ENCODE peak calls at places on chromosome 1, in eight cellular contexts. L, V, I, R, D, P, Z and E are unnamed samples.

GRCh38 chr1:50333595-50333974 is 89.7 kb downstream of the DMRTA2 start:
- DNase-seq in D (peak; percentile 51), L (peak; percentile 24), R (no peak), P (peak; percentile 66), V (peak; percentile 95), Z (peak; percentile 52), I (peak; percentile 50), E (no peak)

GRCh38 chr1:28601696-28602095 is 9.6 kb downstream of the RAB42 start:
- DNase-seq in Z (no peak), V (peak; percentile 98), L (no peak), I (no peak), R (no peak), P (no peak), D (no peak), E (no peak)

GRCh38 chr1:50420689-50421365 is 2.4 kb downstream of the DMRTA2 start:
- DNase-seq in I (no peak), D (no peak), R (no peak), Z (no peak), V (peak; percentile 90), L (no peak), P (no peak), E (peak; percentile 45)

GRCh38 chr1:68107771-68108170 is 57.3 kb upstream of the DIRAS3 start:
- DNase-seq in P (no peak), L (no peak), V (peak; percentile 62), D (no peak), I (no peak), Z (no peak), R (no peak), E (no peak)

GRCh38 chr1:85137660-85138059 is 63.2 kb downstream of the SYDE2 start:
- DNase-seq in P (peak; percentile 73), I (no peak), R (no peak), D (no peak), Z (peak; percentile 95), V (no peak), L (no peak), E (no peak)

GRCh38 chr1:18360251-18360650 is 120.5 kb upstream of the KLHDC7A start:
- DNase-seq in I (no peak), L (no peak), P (no peak), D (no peak), V (no peak), Z (no peak), R (no peak), E (no peak)

GRCh38 chr1:222642468-222642867 is 24.6 kb downstream of the MIA3 start:
- DNase-seq in V (no peak), P (no peak), D (no peak), Z (no peak), I (no peak), L (no peak), R (no peak), E (no peak)

GRCh38 chr1:233390842-233391241 is 63.3 kb downstream of the MAP3K21 start:
- DNase-seq in P (no peak), Z (no peak), D (no peak), L (no peak), R (no peak), V (no peak), I (no peak), E (no peak)

GRCh38 chr1:59150537-59151386 is 146.1 kb upstream of the FGGY start:
- DNase-seq in Z (peak; percentile 52), V (peak; percentile 98), R (peak; percentile 87), P (peak; percentile 67), I (no peak), D (no peak), L (peak; percentile 87), E (no peak)

GRCh38 chr1:197763307-197763706 is 12.0 kb downstream of the DENND1B start:
- DNase-seq in R (no peak), Z (no peak), D (no peak), V (no peak), I (no peak), L (no peak), P (no peak), E (no peak)

GRCh38 chr1:209202826-209203439 is 380.6 kb upstream of the CAMK1G start:
- DNase-seq in V (peak; percentile 78), P (no peak), R (no peak), I (no peak), Z (peak; percentile 30), L (no peak), D (peak; percentile 44), E (no peak)

GRCh38 chr1:112061852-112062451 is 72.5 kb upstream of the KCND3 start:
- DNase-seq in I (no peak), P (no peak), D (no peak), Z (no peak), L (no peak), V (no peak), R (no peak), E (no peak)

GRCh38 chr1:112061056-112061455 is 71.6 kb upstream of the KCND3 start:
- DNase-seq in D (no peak), Z (no peak), I (no peak), V (no peak), P (no peak), L (no peak), R (no peak), E (no peak)

GRCh38 chr1:112064344-112064743 is 74.9 kb upstream of the KCND3 start:
- DNase-seq in Z (no peak), V (no peak), I (no peak), L (no peak), R (no peak), D (peak; percentile 73), P (no peak), E (no peak)

GRCh38 chr1:112060266-112060665 is 70.8 kb upstream of the KCND3 start:
- DNase-seq in Z (no peak), L (no peak), P (no peak), I (no peak), D (peak; percentile 56), V (no peak), R (no peak), E (no peak)

GRCh38 chr1:112063781-112064180 is 74.3 kb upstream of the KCND3 start:
- DNase-seq in R (no peak), L (no peak), I (no peak), P (no peak), Z (no peak), D (no peak), V (no peak), E (no peak)
- H3K27ac ChIP-seq in R (no peak overlapping the region), L (no peak overlapping the region), I (no peak overlapping the region), P (no peak overlapping the region), Z (no peak overlapping the region), D (no peak overlapping the region), V (no peak overlapping the region), E (no peak overlapping the region)

DNA sequence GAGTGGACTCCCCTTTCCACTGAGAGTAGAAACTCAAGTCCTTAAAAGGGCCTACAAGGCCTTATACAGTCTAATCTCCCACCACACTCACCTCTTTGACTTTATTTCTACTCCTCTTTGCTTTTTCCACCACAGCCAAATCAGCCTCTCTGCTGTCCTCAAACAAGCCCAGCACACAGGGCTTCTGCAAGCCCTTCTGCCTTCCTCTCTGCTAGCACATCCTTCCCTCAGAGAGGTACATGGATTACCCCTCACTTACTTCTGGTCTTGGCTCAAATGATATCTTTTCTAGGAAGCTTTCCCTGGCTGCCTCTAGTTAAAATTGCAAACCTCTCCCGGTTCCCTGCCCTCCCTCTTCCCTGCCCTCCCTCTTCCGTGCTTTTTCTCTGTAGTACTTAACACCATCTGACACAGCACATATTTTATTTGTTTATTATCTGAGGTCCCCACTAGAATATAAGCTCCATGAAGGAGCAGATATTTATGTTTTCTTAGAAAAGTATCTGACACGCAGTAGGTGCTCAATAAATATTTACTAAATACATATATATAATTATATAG is 1.7 kb downstream of the LYST start:
- DNase-seq in R (no peak), P (no peak), V (no peak), L (no peak), Z (no peak), D (no peak), I (no peak), E (no peak)
- H3K4me3 ChIP-seq in R (peak overlapping the region; percentile 83), P (peak overlapping the region; percentile 71), V (peak overlapping the region; percentile 98), L (peak overlapping the region; percentile 86), Z (no peak overlapping the region), D (no peak overlapping the region), I (no peak overlapping the region), E (peak overlapping the region; percentile 97)

GRCh38 chr1:150807674-150808073 is 386 bp downstream of the CTSK start:
- DNase-seq in P (no peak), R (no peak), V (peak; percentile 69), Z (no peak), I (no peak), D (no peak), L (no peak), E (peak; percentile 12)
- H3K9me3 ChIP-seq in P (no peaks in the 10 kb centered on the region), R (no peaks in the 10 kb centered on the region), V (no peaks in the 10 kb centered on the region), Z (no peaks in the 10 kb centered on the region), I (no peaks in the 10 kb centered on the region), D (no peaks in the 10 kb centered on the region), L (no peaks in the 10 kb centered on the region), E (no peaks in the 10 kb centered on the region)

GRCh38 chr1:203700901-203701300 is 64.1 kb upstream of the LAX1 start:
- DNase-seq in Z (no peak), V (no peak), L (no peak), D (no peak), R (no peak), I (no peak), P (no peak), E (no peak)
- H3K27ac ChIP-seq in Z (no peak overlapping the region), V (no peak overlapping the region), L (peak overlapping the region; percentile 97), D (no peak overlapping the region), R (no peak overlapping the region), I (no peak overlapping the region), P (no peak overlapping the region), E (peak overlapping the region; percentile 25)

GRCh38 chr1:61101461-61102440 is 19.4 kb downstream of the NFIA start:
- DNase-seq in D (no peak), I (no peak), Z (no peak), L (no peak), P (no peak), V (no peak), R (no peak), E (no peak)
- H3K4me3 ChIP-seq in D (no peak overlapping the region), I (no peak overlapping the region), Z (no peak overlapping the region), L (no peak overlapping the region), P (peak overlapping the region; percentile 40), V (peak overlapping the region; percentile 20), R (peak overlapping the region; percentile 29), E (no peak overlapping the region)

GRCh38 chr1:30744060-30744756 is 13.4 kb downstream of the LAPTM5 start:
- DNase-seq in D (peak; percentile 50), I (peak; percentile 76), P (no peak), R (no peak), Z (no peak), V (peak; percentile 43), L (no peak), E (peak; percentile 77)
- H3K9me3 ChIP-seq in D (no peaks in the 10 kb centered on the region), I (no peaks in the 10 kb centered on the region), P (no peaks in the 10 kb centered on the region), R (no peaks in the 10 kb centered on the region), Z (no peaks in the 10 kb centered on the region), V (no peaks in the 10 kb centered on the region), L (no peaks in the 10 kb centered on the region), E (no peaks in the 10 kb centered on the region)

GRCh38 chr1:186982116-186982515 is 153.4 kb downstream of the PLA2G4A start:
- DNase-seq in R (no peak), D (no peak), L (no peak), I (no peak), Z (no peak), P (no peak), V (no peak), E (no peak)
- H3K27ac ChIP-seq in R (no peak overlapping the region), D (no peak overlapping the region), L (no peak overlapping the region), I (no peak overlapping the region), Z (no peak overlapping the region), P (no peak overlapping the region), V (no peak overlapping the region), E (no peak overlapping the region)

GRCh38 chr1:36351222-36351977 is 28.0 kb upstream of the EVA1B start:
- DNase-seq in Z (no peak), D (no peak), L (no peak), P (no peak), I (no peak), V (peak; percentile 96), R (no peak), E (no peak)
- H3K4me3 ChIP-seq in Z (no peak overlapping the region), D (no peak overlapping the region), L (no peak overlapping the region), P (no peak overlapping the region), I (no peak overlapping the region), V (peak overlapping the region; percentile 52), R (peak overlapping the region; percentile 30), E (no peak overlapping the region)